ENCODE peak calls at places on chromosomes 5 and 9, in ten cellular contexts. One of them, this sample, is unnamed.

GRCh38 chr5:136020383-136021015 is 8.3 kb upstream of the TGFBI start:
- DNase-seq in A549: peak; percentile 95
- DNase-seq in lower lobe of right lung: no peak
- DNase-seq in spleen: no peak
- DNase-seq in CD8-positive, alpha-beta T cell: no peak
- DNase-seq in thoracic aorta: no peak
- DNase-seq in SK-N-SH: peak; percentile 41
- DNase-seq in OCI-LY7: no peak
- DNase-seq in pancreas: no peak
- DNase-seq in tibial artery: no peak
- DNase-seq in this sample: no peak

GRCh38 chr9:89677696-89678393 is 73.0 kb downstream of the GADD45G start:
- DNase-seq in spleen: no peak
- DNase-seq in tibial artery: no peak
- DNase-seq in lower lobe of right lung: no peak
- DNase-seq in thoracic aorta: no peak
- DNase-seq in SK-N-SH: peak; percentile 63
- DNase-seq in A549: no peak
- DNase-seq in OCI-LY7: no peak
- DNase-seq in pancreas: no peak
- DNase-seq in CD8-positive, alpha-beta T cell: no peak
- DNase-seq in this sample: peak; percentile 37

GRCh38 chr5:16457853-16458252 is 7.7 kb downstream of the ZNF622 start:
- DNase-seq in tibial artery: no peak
- DNase-seq in pancreas: no peak
- DNase-seq in CD8-positive, alpha-beta T cell: no peak
- DNase-seq in spleen: no peak
- DNase-seq in OCI-LY7: no peak
- DNase-seq in SK-N-SH: no peak
- DNase-seq in A549: no peak
- DNase-seq in lower lobe of right lung: no peak
- DNase-seq in thoracic aorta: no peak
- DNase-seq in this sample: no peak

GRCh38 chr5:172364773-172365172 is 81.2 kb upstream of the UBTD2 start:
- DNase-seq in A549: no peak
- DNase-seq in CD8-positive, alpha-beta T cell: no peak
- DNase-seq in lower lobe of right lung: no peak
- DNase-seq in spleen: no peak
- DNase-seq in OCI-LY7: no peak
- DNase-seq in SK-N-SH: peak; percentile 52
- DNase-seq in pancreas: no peak
- DNase-seq in tibial artery: no peak
- DNase-seq in thoracic aorta: no peak
- DNase-seq in this sample: no peak

GRCh38 chr5:173890195-173890951 is 2.2 kb downstream of the CPEB4 start:
- DNase-seq in spleen: no peak
- DNase-seq in tibial artery: no peak
- DNase-seq in thoracic aorta: no peak
- DNase-seq in pancreas: peak; percentile 48
- DNase-seq in SK-N-SH: peak; percentile 51
- DNase-seq in A549: peak; percentile 48
- DNase-seq in CD8-positive, alpha-beta T cell: no peak
- DNase-seq in lower lobe of right lung: no peak
- DNase-seq in OCI-LY7: peak; percentile 65
- DNase-seq in this sample: peak; percentile 29

GRCh38 chr5:83125560-83125959 is 48.2 kb downstream of the XRCC4 start:
- DNase-seq in CD8-positive, alpha-beta T cell: no peak
- DNase-seq in tibial artery: no peak
- DNase-seq in thoracic aorta: no peak
- DNase-seq in OCI-LY7: no peak
- DNase-seq in pancreas: no peak
- DNase-seq in spleen: no peak
- DNase-seq in lower lobe of right lung: no peak
- DNase-seq in SK-N-SH: no peak
- DNase-seq in A549: peak; percentile 7
- DNase-seq in this sample: no peak

GRCh38 chr5:129804705-129805104 is 56.8 kb downstream of the MINAR2 start:
- DNase-seq in thoracic aorta: no peak
- DNase-seq in spleen: no peak
- DNase-seq in OCI-LY7: no peak
- DNase-seq in CD8-positive, alpha-beta T cell: no peak
- DNase-seq in pancreas: no peak
- DNase-seq in A549: no peak
- DNase-seq in tibial artery: no peak
- DNase-seq in SK-N-SH: no peak
- DNase-seq in lower lobe of right lung: no peak
- DNase-seq in this sample: no peak

GRCh38 chr5:170397059-170397458 is 7.9 kb upstream of the KCNMB1 start:
- DNase-seq in A549: no peak
- DNase-seq in OCI-LY7: no peak
- DNase-seq in thoracic aorta: no peak
- DNase-seq in pancreas: no peak
- DNase-seq in SK-N-SH: no peak
- DNase-seq in tibial artery: no peak
- DNase-seq in spleen: no peak
- DNase-seq in lower lobe of right lung: no peak
- DNase-seq in CD8-positive, alpha-beta T cell: no peak
- DNase-seq in this sample: no peak

GRCh38 chr9:126620478-126620877 is 6.8 kb downstream of the LMX1B start:
- DNase-seq in tibial artery: no peak
- DNase-seq in lower lobe of right lung: no peak
- DNase-seq in SK-N-SH: no peak
- DNase-seq in OCI-LY7: no peak
- DNase-seq in CD8-positive, alpha-beta T cell: no peak
- DNase-seq in A549: no peak
- DNase-seq in pancreas: no peak
- DNase-seq in thoracic aorta: no peak
- DNase-seq in spleen: no peak
- DNase-seq in this sample: no peak

GRCh38 chr5:14226992-14227391 is 83.8 kb downstream of the TRIO start:
- DNase-seq in pancreas: no peak
- DNase-seq in lower lobe of right lung: no peak
- DNase-seq in tibial artery: no peak
- DNase-seq in A549: no peak
- DNase-seq in OCI-LY7: no peak
- DNase-seq in thoracic aorta: no peak
- DNase-seq in SK-N-SH: no peak
- DNase-seq in CD8-positive, alpha-beta T cell: no peak
- DNase-seq in spleen: no peak
- DNase-seq in this sample: no peak

GRCh38 chr5:161851691-161852299 is 3.9 kb downstream of the GABRA1 start:
- DNase-seq in spleen: no peak
- DNase-seq in CD8-positive, alpha-beta T cell: no peak
- DNase-seq in A549: peak; percentile 7
- DNase-seq in tibial artery: no peak
- DNase-seq in pancreas: no peak
- DNase-seq in SK-N-SH: peak; percentile 3
- DNase-seq in lower lobe of right lung: no peak
- DNase-seq in thoracic aorta: no peak
- DNase-seq in OCI-LY7: peak; percentile 2
- DNase-seq in this sample: no peak

GRCh38 chr5:122129332-122129731 is at the start of gene ZNF474:
- DNase-seq in spleen: no peak
- DNase-seq in thoracic aorta: peak; percentile 31
- DNase-seq in lower lobe of right lung: no peak
- DNase-seq in tibial artery: peak; percentile 74
- DNase-seq in CD8-positive, alpha-beta T cell: no peak
- DNase-seq in pancreas: no peak
- DNase-seq in SK-N-SH: no peak
- DNase-seq in A549: peak; percentile 76
- DNase-seq in OCI-LY7: no peak
- DNase-seq in this sample: no peak

GRCh38 chr9:131595771-131596743 is 50.7 kb downstream of the PRRT1B start:
- DNase-seq in pancreas: no peak
- DNase-seq in thoracic aorta: no peak
- DNase-seq in SK-N-SH: no peak
- DNase-seq in tibial artery: no peak
- DNase-seq in CD8-positive, alpha-beta T cell: no peak
- DNase-seq in spleen: no peak
- DNase-seq in lower lobe of right lung: no peak
- DNase-seq in OCI-LY7: no peak
- DNase-seq in A549: no peak
- DNase-seq in this sample: no peak

GRCh38 chr9:135562235-135562745 is 734 bp downstream of the PAEP start:
- DNase-seq in spleen: peak; percentile 41
- DNase-seq in lower lobe of right lung: no peak
- DNase-seq in CD8-positive, alpha-beta T cell: no peak
- DNase-seq in OCI-LY7: no peak
- DNase-seq in thoracic aorta: no peak
- DNase-seq in pancreas: no peak
- DNase-seq in A549: no peak
- DNase-seq in SK-N-SH: no peak
- DNase-seq in tibial artery: no peak
- DNase-seq in this sample: no peak

GRCh38 chr5:2066373-2066772 is 183.6 kb upstream of the IRX4 start:
- DNase-seq in pancreas: no peak
- DNase-seq in OCI-LY7: no peak
- DNase-seq in SK-N-SH: no peak
- DNase-seq in tibial artery: no peak
- DNase-seq in CD8-positive, alpha-beta T cell: no peak
- DNase-seq in lower lobe of right lung: no peak
- DNase-seq in thoracic aorta: no peak
- DNase-seq in spleen: no peak
- DNase-seq in A549: no peak
- DNase-seq in this sample: no peak

GRCh38 chr5:8208307-8208706 is 339.4 kb downstream of the MTRR start:
- DNase-seq in A549: no peak
- DNase-seq in lower lobe of right lung: no peak
- DNase-seq in thoracic aorta: no peak
- DNase-seq in pancreas: no peak
- DNase-seq in CD8-positive, alpha-beta T cell: no peak
- DNase-seq in OCI-LY7: no peak
- DNase-seq in SK-N-SH: no peak
- DNase-seq in spleen: no peak
- DNase-seq in tibial artery: no peak
- DNase-seq in this sample: no peak

GRCh38 chr5:155943516-155944407 is 383.2 kb upstream of the SGCD start:
- DNase-seq in A549: peak; percentile 70
- DNase-seq in SK-N-SH: peak; percentile 52
- DNase-seq in pancreas: no peak
- DNase-seq in tibial artery: no peak
- DNase-seq in OCI-LY7: peak; percentile 45
- DNase-seq in CD8-positive, alpha-beta T cell: peak; percentile 2
- DNase-seq in spleen: no peak
- DNase-seq in thoracic aorta: no peak
- DNase-seq in lower lobe of right lung: no peak
- DNase-seq in this sample: peak; percentile 73

GRCh38 chr5:14467886-14468285 is 113.7 kb upstream of the OTULINL start:
- DNase-seq in OCI-LY7: no peak
- DNase-seq in A549: no peak
- DNase-seq in CD8-positive, alpha-beta T cell: no peak
- DNase-seq in pancreas: no peak
- DNase-seq in SK-N-SH: no peak
- DNase-seq in tibial artery: no peak
- DNase-seq in lower lobe of right lung: no peak
- DNase-seq in spleen: no peak
- DNase-seq in thoracic aorta: no peak
- DNase-seq in this sample: no peak

GRCh38 chr5:142446131-142446959 is 121.5 kb upstream of the SPRY4 start:
- DNase-seq in SK-N-SH: no peak
- DNase-seq in A549: peak; percentile 38
- DNase-seq in spleen: no peak
- DNase-seq in tibial artery: peak; percentile 28
- DNase-seq in OCI-LY7: no peak
- DNase-seq in CD8-positive, alpha-beta T cell: no peak
- DNase-seq in thoracic aorta: no peak
- DNase-seq in lower lobe of right lung: no peak
- DNase-seq in pancreas: no peak
- DNase-seq in this sample: no peak

GRCh38 chr5:179143446-179143845 is 83.3 kb downstream of the ZNF354C start:
- DNase-seq in pancreas: no peak
- DNase-seq in thoracic aorta: no peak
- DNase-seq in CD8-positive, alpha-beta T cell: no peak
- DNase-seq in OCI-LY7: peak; percentile 4
- DNase-seq in A549: no peak
- DNase-seq in SK-N-SH: no peak
- DNase-seq in lower lobe of right lung: no peak
- DNase-seq in spleen: no peak
- DNase-seq in tibial artery: no peak
- DNase-seq in this sample: no peak
- H3K27ac ChIP-seq in pancreas: no peak overlapping the region
- H3K27ac ChIP-seq in thoracic aorta: no peak overlapping the region
- H3K27ac ChIP-seq in CD8-positive, alpha-beta T cell: no peak overlapping the region
- H3K27ac ChIP-seq in OCI-LY7: no peak overlapping the region
- H3K27ac ChIP-seq in A549: no peak overlapping the region
- H3K27ac ChIP-seq in SK-N-SH: peak overlapping the region; percentile 44
- H3K27ac ChIP-seq in lower lobe of right lung: no peak overlapping the region
- H3K27ac ChIP-seq in spleen: no peak overlapping the region
- H3K27ac ChIP-seq in tibial artery: no peak overlapping the region
- H3K27ac ChIP-seq in this sample: no peak overlapping the region

GRCh38 chr5:103224894-103225246 is 33.7 kb upstream of the MACIR start:
- DNase-seq in A549: no peak
- DNase-seq in spleen: no peak
- DNase-seq in pancreas: no peak
- DNase-seq in thoracic aorta: no peak
- DNase-seq in SK-N-SH: no peak
- DNase-seq in lower lobe of right lung: no peak
- DNase-seq in OCI-LY7: no peak
- DNase-seq in tibial artery: no peak
- DNase-seq in CD8-positive, alpha-beta T cell: no peak
- DNase-seq in this sample: no peak
- TF ChIP-seq CTCF in A549: no peak
- TF ChIP-seq CTCF in spleen: peak; percentile 26
- TF ChIP-seq CTCF in pancreas: no peak
- TF ChIP-seq CTCF in thoracic aorta: no peak
- TF ChIP-seq CTCF in SK-N-SH: no peak
- TF ChIP-seq CTCF in lower lobe of right lung: no peak
- TF ChIP-seq CTCF in OCI-LY7: no peak
- TF ChIP-seq CTCF in tibial artery: no peak
- TF ChIP-seq CTCF in CD8-positive, alpha-beta T cell: no peak
- TF ChIP-seq CTCF in this sample: no peak

GRCh38 chr9:6226696-6227095 is 11.1 kb downstream of the IL33 start:
- DNase-seq in OCI-LY7: no peak
- DNase-seq in spleen: no peak
- DNase-seq in CD8-positive, alpha-beta T cell: no peak
- DNase-seq in thoracic aorta: no peak
- DNase-seq in lower lobe of right lung: no peak
- DNase-seq in tibial artery: no peak
- DNase-seq in SK-N-SH: no peak
- DNase-seq in pancreas: no peak
- DNase-seq in A549: no peak
- DNase-seq in this sample: no peak
- H3K4me3 ChIP-seq in OCI-LY7: no peak overlapping the region
- H3K4me3 ChIP-seq in spleen: no peak overlapping the region
- H3K4me3 ChIP-seq in CD8-positive, alpha-beta T cell: no peak overlapping the region
- H3K4me3 ChIP-seq in thoracic aorta: peak overlapping the region; percentile 23
- H3K4me3 ChIP-seq in lower lobe of right lung: no peak overlapping the region
- H3K4me3 ChIP-seq in tibial artery: no peak overlapping the region
- H3K4me3 ChIP-seq in SK-N-SH: no peak overlapping the region
- H3K4me3 ChIP-seq in pancreas: no peak overlapping the region
- H3K4me3 ChIP-seq in A549: no peak overlapping the region
- H3K4me3 ChIP-seq in this sample: no peak overlapping the region

DNA sequence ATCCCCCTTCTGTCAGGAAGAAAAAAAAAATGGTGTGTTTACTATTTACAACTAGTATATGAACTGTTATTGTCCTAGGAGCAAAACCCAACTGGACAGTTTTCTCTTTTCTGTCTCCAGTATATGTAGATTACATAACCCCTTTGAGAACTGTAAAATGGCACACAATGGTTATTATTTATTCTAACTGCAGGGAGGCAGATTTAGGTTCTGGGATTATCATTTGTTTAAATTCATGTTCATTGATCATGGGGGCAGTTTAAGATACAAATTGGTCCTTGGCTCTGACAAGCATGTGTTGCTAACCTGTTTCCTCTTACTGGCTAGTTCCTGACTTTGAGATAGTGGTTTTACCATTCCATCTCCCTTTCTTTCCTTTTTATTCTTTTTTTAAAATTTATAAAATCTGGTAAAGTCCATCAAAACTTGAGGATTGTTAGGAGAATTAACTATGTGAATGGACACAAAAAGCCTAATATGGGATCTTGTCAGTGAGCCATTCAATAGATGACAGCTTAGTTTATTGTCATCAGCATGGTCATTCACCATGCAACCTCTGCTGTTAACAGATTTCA is 209.9 kb upstream of the PAPPA start:
- DNase-seq in SK-N-SH: no peak
- DNase-seq in A549: no peak
- DNase-seq in spleen: no peak
- DNase-seq in OCI-LY7: no peak
- DNase-seq in thoracic aorta: no peak
- DNase-seq in lower lobe of right lung: no peak
- DNase-seq in pancreas: no peak
- DNase-seq in CD8-positive, alpha-beta T cell: no peak
- DNase-seq in tibial artery: no peak
- DNase-seq in this sample: no peak
- H3K27ac ChIP-seq in SK-N-SH: peak overlapping the region; percentile 98
- H3K27ac ChIP-seq in A549: peak overlapping the region; percentile 99
- H3K27ac ChIP-seq in spleen: peak overlapping the region; percentile 66
- H3K27ac ChIP-seq in OCI-LY7: no peak overlapping the region
- H3K27ac ChIP-seq in thoracic aorta: peak overlapping the region; percentile 88
- H3K27ac ChIP-seq in lower lobe of right lung: peak overlapping the region; percentile 65
- H3K27ac ChIP-seq in pancreas: peak overlapping the region; percentile 60
- H3K27ac ChIP-seq in CD8-positive, alpha-beta T cell: no peak overlapping the region
- H3K27ac ChIP-seq in tibial artery: peak overlapping the region; percentile 53
- H3K27ac ChIP-seq in this sample: peak overlapping the region; percentile 84